ENCODE peak calls at places on chromosomes 7 and 10, in ten cellular contexts. One of them, this sample, is unnamed.

GRCh38 chr7:3859436-3859835 is 558.4 kb downstream of the SDK1 start:
- DNase-seq in NCI-H1105: no peak
- DNase-seq in AG09309: no peak
- DNase-seq in non-pigmented ciliary epithelial cell: no peak
- DNase-seq in body of pancreas: no peak
- DNase-seq in H54: no peak
- DNase-seq in dermis blood vessel endothelial cell: no peak
- DNase-seq in activated T-cell treated with anti-CD3 and anti-CD28 coated beads, Interleukin-2, amount 50 U/mL, for 4 hours: no peak
- DNase-seq in fibroblast of pulmonary artery: no peak
- DNase-seq in type B pancreatic cell: no peak
- DNase-seq in this sample: no peak

GRCh38 chr7:6171532-6172330 is 100.7 kb downstream of the CYTH3 start:
- DNase-seq in NCI-H1105: no peak
- DNase-seq in AG09309: no peak
- DNase-seq in non-pigmented ciliary epithelial cell: no peak
- DNase-seq in body of pancreas: no peak
- DNase-seq in H54: no peak
- DNase-seq in dermis blood vessel endothelial cell: no peak
- DNase-seq in activated T-cell treated with anti-CD3 and anti-CD28 coated beads, Interleukin-2, amount 50 U/mL, for 4 hours: no peak
- DNase-seq in fibroblast of pulmonary artery: no peak
- DNase-seq in type B pancreatic cell: no peak
- DNase-seq in this sample: no peak

GRCh38 chr7:103660455-103661371 is 214.7 kb upstream of the SLC26A5 start:
- DNase-seq in NCI-H1105: no peak
- DNase-seq in AG09309: no peak
- DNase-seq in non-pigmented ciliary epithelial cell: peak
- DNase-seq in body of pancreas: no peak
- DNase-seq in H54: no peak
- DNase-seq in dermis blood vessel endothelial cell: peak
- DNase-seq in activated T-cell treated with anti-CD3 and anti-CD28 coated beads, Interleukin-2, amount 50 U/mL, for 4 hours: no peak
- DNase-seq in fibroblast of pulmonary artery: peak
- DNase-seq in type B pancreatic cell: no peak
- DNase-seq in this sample: peak

GRCh38 chr10:129870926-129871660 is 93.0 kb downstream of the EBF3 start:
- DNase-seq in NCI-H1105: peak
- DNase-seq in AG09309: no peak
- DNase-seq in non-pigmented ciliary epithelial cell: no peak
- DNase-seq in body of pancreas: no peak
- DNase-seq in H54: no peak
- DNase-seq in dermis blood vessel endothelial cell: no peak
- DNase-seq in activated T-cell treated with anti-CD3 and anti-CD28 coated beads, Interleukin-2, amount 50 U/mL, for 4 hours: no peak
- DNase-seq in fibroblast of pulmonary artery: no peak
- DNase-seq in type B pancreatic cell: no peak
- DNase-seq in this sample: no peak

GRCh38 chr10:94858022-94858421 is 80.4 kb upstream of the CYP2C9 start:
- DNase-seq in NCI-H1105: no peak
- DNase-seq in AG09309: no peak
- DNase-seq in non-pigmented ciliary epithelial cell: no peak
- DNase-seq in body of pancreas: no peak
- DNase-seq in H54: no peak
- DNase-seq in dermis blood vessel endothelial cell: no peak
- DNase-seq in activated T-cell treated with anti-CD3 and anti-CD28 coated beads, Interleukin-2, amount 50 U/mL, for 4 hours: no peak
- DNase-seq in fibroblast of pulmonary artery: no peak
- DNase-seq in type B pancreatic cell: no peak
- DNase-seq in this sample: no peak

GRCh38 chr7:130947792-130948580 is 214.0 kb upstream of the KLF14 start:
- DNase-seq in NCI-H1105: no peak
- DNase-seq in AG09309: no peak
- DNase-seq in non-pigmented ciliary epithelial cell: no peak
- DNase-seq in body of pancreas: no peak
- DNase-seq in H54: no peak
- DNase-seq in dermis blood vessel endothelial cell: no peak
- DNase-seq in activated T-cell treated with anti-CD3 and anti-CD28 coated beads, Interleukin-2, amount 50 U/mL, for 4 hours: no peak
- DNase-seq in fibroblast of pulmonary artery: no peak
- DNase-seq in type B pancreatic cell: no peak
- DNase-seq in this sample: no peak

GRCh38 chr7:39908141-39908540 is 41.9 kb upstream of the CDK13 start:
- DNase-seq in NCI-H1105: no peak
- DNase-seq in AG09309: no peak
- DNase-seq in non-pigmented ciliary epithelial cell: no peak
- DNase-seq in body of pancreas: no peak
- DNase-seq in H54: no peak
- DNase-seq in dermis blood vessel endothelial cell: no peak
- DNase-seq in activated T-cell treated with anti-CD3 and anti-CD28 coated beads, Interleukin-2, amount 50 U/mL, for 4 hours: no peak
- DNase-seq in fibroblast of pulmonary artery: no peak
- DNase-seq in type B pancreatic cell: no peak
- DNase-seq in this sample: no peak

GRCh38 chr7:27992755-27993478 is 187.7 kb downstream of the JAZF1 start:
- DNase-seq in NCI-H1105: peak
- DNase-seq in AG09309: no peak
- DNase-seq in non-pigmented ciliary epithelial cell: no peak
- DNase-seq in body of pancreas: no peak
- DNase-seq in H54: no peak
- DNase-seq in dermis blood vessel endothelial cell: no peak
- DNase-seq in activated T-cell treated with anti-CD3 and anti-CD28 coated beads, Interleukin-2, amount 50 U/mL, for 4 hours: no peak
- DNase-seq in fibroblast of pulmonary artery: no peak
- DNase-seq in type B pancreatic cell: no peak
- DNase-seq in this sample: no peak

GRCh38 chr7:106693659-106694353 is 32.8 kb upstream of the CCDC71L start:
- DNase-seq in NCI-H1105: no peak
- DNase-seq in AG09309: no peak
- DNase-seq in non-pigmented ciliary epithelial cell: no peak
- DNase-seq in body of pancreas: no peak
- DNase-seq in H54: no peak
- DNase-seq in dermis blood vessel endothelial cell: no peak
- DNase-seq in activated T-cell treated with anti-CD3 and anti-CD28 coated beads, Interleukin-2, amount 50 U/mL, for 4 hours: no peak
- DNase-seq in fibroblast of pulmonary artery: no peak
- DNase-seq in type B pancreatic cell: no peak
- DNase-seq in this sample: no peak

GRCh38 chr7:11448319-11448718 is 383.7 kb downstream of the THSD7A start:
- DNase-seq in NCI-H1105: no peak
- DNase-seq in AG09309: no peak
- DNase-seq in non-pigmented ciliary epithelial cell: no peak
- DNase-seq in body of pancreas: no peak
- DNase-seq in H54: no peak
- DNase-seq in dermis blood vessel endothelial cell: no peak
- DNase-seq in activated T-cell treated with anti-CD3 and anti-CD28 coated beads, Interleukin-2, amount 50 U/mL, for 4 hours: no peak
- DNase-seq in fibroblast of pulmonary artery: no peak
- DNase-seq in type B pancreatic cell: no peak
- DNase-seq in this sample: no peak

GRCh38 chr7:516606-517456 is 2.8 kb downstream of the PDGFA start:
- DNase-seq in NCI-H1105: no peak
- DNase-seq in AG09309: peak
- DNase-seq in non-pigmented ciliary epithelial cell: no peak
- DNase-seq in body of pancreas: peak
- DNase-seq in H54: peak
- DNase-seq in dermis blood vessel endothelial cell: peak
- DNase-seq in activated T-cell treated with anti-CD3 and anti-CD28 coated beads, Interleukin-2, amount 50 U/mL, for 4 hours: no peak
- DNase-seq in fibroblast of pulmonary artery: peak
- DNase-seq in type B pancreatic cell: no peak
- DNase-seq in this sample: peak

GRCh38 chr7:121041516-121042148 is 53.1 kb downstream of the CPED1 start:
- DNase-seq in NCI-H1105: no peak
- DNase-seq in AG09309: no peak
- DNase-seq in non-pigmented ciliary epithelial cell: no peak
- DNase-seq in body of pancreas: no peak
- DNase-seq in H54: no peak
- DNase-seq in dermis blood vessel endothelial cell: peak
- DNase-seq in activated T-cell treated with anti-CD3 and anti-CD28 coated beads, Interleukin-2, amount 50 U/mL, for 4 hours: no peak
- DNase-seq in fibroblast of pulmonary artery: no peak
- DNase-seq in type B pancreatic cell: no peak
- DNase-seq in this sample: peak